ENCODE peak calls at places on chromosomes 12 and 14, in nine cellular contexts. One of them, this sample, is unnamed.

GRCh38 chr12:123761841-123762714 is at the start of gene DNAH10:
- DNase-seq in NCI-H1092: no peak
- DNase-seq in CD14-positive monocyte: no peak
- DNase-seq in foreskin fibroblast: peak
- DNase-seq in A549: no peak
- DNase-seq in tibial artery: no peak
- DNase-seq in AG04450: no peak
- DNase-seq in stimulated activated CD4-positive, alpha-beta T cell treated with anti-CD3 and anti-CD28 coated beads, Interleukin-12 subunit alpha, Interleukin-12 subunit beta, amount 100 ng/mL, for 48 hours: no peak
- DNase-seq in GM04504: no peak
- DNase-seq in this sample: no peak

GRCh38 chr14:33765251-33765650 is 185.6 kb downstream of the EGLN3 start:
- DNase-seq in NCI-H1092: no peak
- DNase-seq in CD14-positive monocyte: no peak
- DNase-seq in foreskin fibroblast: no peak
- DNase-seq in A549: no peak
- DNase-seq in tibial artery: no peak
- DNase-seq in AG04450: no peak
- DNase-seq in stimulated activated CD4-positive, alpha-beta T cell treated with anti-CD3 and anti-CD28 coated beads, Interleukin-12 subunit alpha, Interleukin-12 subunit beta, amount 100 ng/mL, for 48 hours: no peak
- DNase-seq in GM04504: no peak
- DNase-seq in this sample: no peak

GRCh38 chr12:50546441-50547318 is 41.9 kb downstream of the DIP2B start:
- DNase-seq in NCI-H1092: no peak
- DNase-seq in CD14-positive monocyte: no peak
- DNase-seq in foreskin fibroblast: peak
- DNase-seq in A549: no peak
- DNase-seq in tibial artery: no peak
- DNase-seq in AG04450: no peak
- DNase-seq in stimulated activated CD4-positive, alpha-beta T cell treated with anti-CD3 and anti-CD28 coated beads, Interleukin-12 subunit alpha, Interleukin-12 subunit beta, amount 100 ng/mL, for 48 hours: no peak
- DNase-seq in GM04504: no peak
- DNase-seq in this sample: no peak

GRCh38 chr12:52126050-52126604 is 46.6 kb downstream of the SMIM41 start:
- DNase-seq in NCI-H1092: no peak
- DNase-seq in CD14-positive monocyte: no peak
- DNase-seq in foreskin fibroblast: no peak
- DNase-seq in A549: no peak
- DNase-seq in tibial artery: no peak
- DNase-seq in AG04450: no peak
- DNase-seq in stimulated activated CD4-positive, alpha-beta T cell treated with anti-CD3 and anti-CD28 coated beads, Interleukin-12 subunit alpha, Interleukin-12 subunit beta, amount 100 ng/mL, for 48 hours: no peak
- DNase-seq in GM04504: no peak
- DNase-seq in this sample: no peak

GRCh38 chr14:72851660-72852059 is 42.2 kb downstream of the DPF3 start:
- DNase-seq in NCI-H1092: no peak
- DNase-seq in CD14-positive monocyte: no peak
- DNase-seq in foreskin fibroblast: no peak
- DNase-seq in A549: no peak
- DNase-seq in tibial artery: no peak
- DNase-seq in AG04450: no peak
- DNase-seq in stimulated activated CD4-positive, alpha-beta T cell treated with anti-CD3 and anti-CD28 coated beads, Interleukin-12 subunit alpha, Interleukin-12 subunit beta, amount 100 ng/mL, for 48 hours: no peak
- DNase-seq in GM04504: no peak
- DNase-seq in this sample: no peak

GRCh38 chr14:99755629-99756603 is 37.3 kb upstream of the EML1 start:
- DNase-seq in NCI-H1092: no peak
- DNase-seq in CD14-positive monocyte: no peak
- DNase-seq in foreskin fibroblast: peak
- DNase-seq in A549: peak
- DNase-seq in tibial artery: peak
- DNase-seq in AG04450: peak
- DNase-seq in stimulated activated CD4-positive, alpha-beta T cell treated with anti-CD3 and anti-CD28 coated beads, Interleukin-12 subunit alpha, Interleukin-12 subunit beta, amount 100 ng/mL, for 48 hours: no peak
- DNase-seq in GM04504: peak
- DNase-seq in this sample: peak

GRCh38 chr14:56310643-56311042 is 192.4 kb downstream of the PELI2 start:
- DNase-seq in NCI-H1092: no peak
- DNase-seq in CD14-positive monocyte: no peak
- DNase-seq in foreskin fibroblast: peak
- DNase-seq in A549: no peak
- DNase-seq in tibial artery: no peak
- DNase-seq in AG04450: no peak
- DNase-seq in stimulated activated CD4-positive, alpha-beta T cell treated with anti-CD3 and anti-CD28 coated beads, Interleukin-12 subunit alpha, Interleukin-12 subunit beta, amount 100 ng/mL, for 48 hours: no peak
- DNase-seq in GM04504: no peak
- DNase-seq in this sample: no peak

GRCh38 chr12:68835333-68835908 is 27.4 kb downstream of the MDM2 start:
- DNase-seq in NCI-H1092: no peak
- DNase-seq in CD14-positive monocyte: no peak
- DNase-seq in foreskin fibroblast: no peak
- DNase-seq in A549: no peak
- DNase-seq in tibial artery: no peak
- DNase-seq in AG04450: no peak
- DNase-seq in stimulated activated CD4-positive, alpha-beta T cell treated with anti-CD3 and anti-CD28 coated beads, Interleukin-12 subunit alpha, Interleukin-12 subunit beta, amount 100 ng/mL, for 48 hours: no peak
- DNase-seq in GM04504: no peak
- DNase-seq in this sample: no peak

GRCh38 chr12:128077211-128077916 is 189.6 kb upstream of the TMEM132C start:
- DNase-seq in NCI-H1092: no peak
- DNase-seq in CD14-positive monocyte: no peak
- DNase-seq in foreskin fibroblast: no peak
- DNase-seq in A549: no peak
- DNase-seq in tibial artery: no peak
- DNase-seq in AG04450: no peak
- DNase-seq in stimulated activated CD4-positive, alpha-beta T cell treated with anti-CD3 and anti-CD28 coated beads, Interleukin-12 subunit alpha, Interleukin-12 subunit beta, amount 100 ng/mL, for 48 hours: no peak
- DNase-seq in GM04504: no peak
- DNase-seq in this sample: no peak

GRCh38 chr12:47067176-47067575 is 12.2 kb upstream of the PCED1B start:
- DNase-seq in NCI-H1092: no peak
- DNase-seq in CD14-positive monocyte: no peak
- DNase-seq in foreskin fibroblast: no peak
- DNase-seq in A549: no peak
- DNase-seq in tibial artery: no peak
- DNase-seq in AG04450: no peak
- DNase-seq in stimulated activated CD4-positive, alpha-beta T cell treated with anti-CD3 and anti-CD28 coated beads, Interleukin-12 subunit alpha, Interleukin-12 subunit beta, amount 100 ng/mL, for 48 hours: no peak
- DNase-seq in GM04504: no peak
- DNase-seq in this sample: no peak

GRCh38 chr12:64311877-64312276 is 78.7 kb downstream of the C12orf56 start:
- DNase-seq in NCI-H1092: no peak
- DNase-seq in CD14-positive monocyte: no peak
- DNase-seq in foreskin fibroblast: no peak
- DNase-seq in A549: no peak
- DNase-seq in tibial artery: no peak
- DNase-seq in AG04450: no peak
- DNase-seq in stimulated activated CD4-positive, alpha-beta T cell treated with anti-CD3 and anti-CD28 coated beads, Interleukin-12 subunit alpha, Interleukin-12 subunit beta, amount 100 ng/mL, for 48 hours: no peak
- DNase-seq in GM04504: no peak
- DNase-seq in this sample: no peak

GRCh38 chr12:78002878-78003277 is 172.2 kb downstream of the NAV3 start:
- DNase-seq in NCI-H1092: no peak
- DNase-seq in CD14-positive monocyte: no peak
- DNase-seq in foreskin fibroblast: no peak
- DNase-seq in A549: no peak
- DNase-seq in tibial artery: no peak
- DNase-seq in AG04450: no peak
- DNase-seq in stimulated activated CD4-positive, alpha-beta T cell treated with anti-CD3 and anti-CD28 coated beads, Interleukin-12 subunit alpha, Interleukin-12 subunit beta, amount 100 ng/mL, for 48 hours: no peak
- DNase-seq in GM04504: no peak
- DNase-seq in this sample: no peak

GRCh38 chr14:64826845-64827244 is 52.9 kb downstream of the SPTB start:
- DNase-seq in NCI-H1092: no peak
- DNase-seq in CD14-positive monocyte: peak
- DNase-seq in foreskin fibroblast: no peak
- DNase-seq in A549: no peak
- DNase-seq in tibial artery: no peak
- DNase-seq in AG04450: no peak
- DNase-seq in stimulated activated CD4-positive, alpha-beta T cell treated with anti-CD3 and anti-CD28 coated beads, Interleukin-12 subunit alpha, Interleukin-12 subunit beta, amount 100 ng/mL, for 48 hours: no peak
- DNase-seq in GM04504: no peak
- DNase-seq in this sample: no peak

GRCh38 chr12:62123721-62124203 is 136.4 kb upstream of the USP15 start:
- DNase-seq in NCI-H1092: no peak
- DNase-seq in CD14-positive monocyte: no peak
- DNase-seq in foreskin fibroblast: peak
- DNase-seq in A549: peak
- DNase-seq in tibial artery: peak
- DNase-seq in AG04450: peak
- DNase-seq in stimulated activated CD4-positive, alpha-beta T cell treated with anti-CD3 and anti-CD28 coated beads, Interleukin-12 subunit alpha, Interleukin-12 subunit beta, amount 100 ng/mL, for 48 hours: peak
- DNase-seq in GM04504: peak
- DNase-seq in this sample: no peak

GRCh38 chr14:101196795-101197590 is 293.5 kb upstream of the RTL1 start:
- DNase-seq in NCI-H1092: no peak
- DNase-seq in CD14-positive monocyte: no peak
- DNase-seq in foreskin fibroblast: no peak
- DNase-seq in A549: no peak
- DNase-seq in tibial artery: peak
- DNase-seq in AG04450: no peak
- DNase-seq in stimulated activated CD4-positive, alpha-beta T cell treated with anti-CD3 and anti-CD28 coated beads, Interleukin-12 subunit alpha, Interleukin-12 subunit beta, amount 100 ng/mL, for 48 hours: no peak
- DNase-seq in GM04504: no peak
- DNase-seq in this sample: peak

GRCh38 chr12:68231707-68232106 is 6.1 kb upstream of the IL26 start:
- DNase-seq in NCI-H1092: no peak
- DNase-seq in CD14-positive monocyte: no peak
- DNase-seq in foreskin fibroblast: peak
- DNase-seq in A549: no peak
- DNase-seq in tibial artery: no peak
- DNase-seq in AG04450: no peak
- DNase-seq in stimulated activated CD4-positive, alpha-beta T cell treated with anti-CD3 and anti-CD28 coated beads, Interleukin-12 subunit alpha, Interleukin-12 subunit beta, amount 100 ng/mL, for 48 hours: no peak
- DNase-seq in GM04504: no peak
- DNase-seq in this sample: no peak

GRCh38 chr12:76329163-76329562 is 19.1 kb downstream of the BBS10 start:
- DNase-seq in NCI-H1092: no peak
- DNase-seq in CD14-positive monocyte: no peak
- DNase-seq in foreskin fibroblast: peak
- DNase-seq in A549: peak
- DNase-seq in tibial artery: no peak
- DNase-seq in AG04450: no peak
- DNase-seq in stimulated activated CD4-positive, alpha-beta T cell treated with anti-CD3 and anti-CD28 coated beads, Interleukin-12 subunit alpha, Interleukin-12 subunit beta, amount 100 ng/mL, for 48 hours: no peak
- DNase-seq in GM04504: peak
- DNase-seq in this sample: no peak

GRCh38 chr12:118606690-118607089 is 230.3 kb downstream of the SUDS3 start:
- DNase-seq in NCI-H1092: no peak
- DNase-seq in CD14-positive monocyte: no peak
- DNase-seq in foreskin fibroblast: no peak
- DNase-seq in A549: no peak
- DNase-seq in tibial artery: no peak
- DNase-seq in AG04450: no peak
- DNase-seq in stimulated activated CD4-positive, alpha-beta T cell treated with anti-CD3 and anti-CD28 coated beads, Interleukin-12 subunit alpha, Interleukin-12 subunit beta, amount 100 ng/mL, for 48 hours: no peak
- DNase-seq in GM04504: no peak
- DNase-seq in this sample: no peak

GRCh38 chr14:74324945-74325361 is 22.2 kb upstream of the ABCD4 start:
- DNase-seq in NCI-H1092: peak
- DNase-seq in CD14-positive monocyte: no peak
- DNase-seq in foreskin fibroblast: peak
- DNase-seq in A549: peak
- DNase-seq in tibial artery: no peak
- DNase-seq in AG04450: no peak
- DNase-seq in stimulated activated CD4-positive, alpha-beta T cell treated with anti-CD3 and anti-CD28 coated beads, Interleukin-12 subunit alpha, Interleukin-12 subunit beta, amount 100 ng/mL, for 48 hours: no peak
- DNase-seq in GM04504: no peak
- DNase-seq in this sample: no peak

GRCh38 chr12:71503579-71504470 is 64.2 kb downstream of the LGR5 start:
- DNase-seq in NCI-H1092: no peak
- DNase-seq in CD14-positive monocyte: no peak
- DNase-seq in foreskin fibroblast: no peak
- DNase-seq in A549: no peak
- DNase-seq in tibial artery: no peak
- DNase-seq in AG04450: no peak
- DNase-seq in stimulated activated CD4-positive, alpha-beta T cell treated with anti-CD3 and anti-CD28 coated beads, Interleukin-12 subunit alpha, Interleukin-12 subunit beta, amount 100 ng/mL, for 48 hours: no peak
- DNase-seq in GM04504: no peak
- DNase-seq in this sample: no peak

GRCh38 chr12:84411031-84411430 is 501.6 kb downstream of the SLC6A15 start:
- DNase-seq in NCI-H1092: no peak
- DNase-seq in CD14-positive monocyte: no peak
- DNase-seq in foreskin fibroblast: peak
- DNase-seq in A549: no peak
- DNase-seq in tibial artery: no peak
- DNase-seq in AG04450: no peak
- DNase-seq in stimulated activated CD4-positive, alpha-beta T cell treated with anti-CD3 and anti-CD28 coated beads, Interleukin-12 subunit alpha, Interleukin-12 subunit beta, amount 100 ng/mL, for 48 hours: no peak
- DNase-seq in GM04504: no peak
- DNase-seq in this sample: no peak

GRCh38 chr14:72528059-72528950 is 365.6 kb downstream of the DPF3 start:
- DNase-seq in NCI-H1092: no peak
- DNase-seq in CD14-positive monocyte: no peak
- DNase-seq in foreskin fibroblast: peak
- DNase-seq in A549: no peak
- DNase-seq in tibial artery: no peak
- DNase-seq in AG04450: no peak
- DNase-seq in stimulated activated CD4-positive, alpha-beta T cell treated with anti-CD3 and anti-CD28 coated beads, Interleukin-12 subunit alpha, Interleukin-12 subunit beta, amount 100 ng/mL, for 48 hours: no peak
- DNase-seq in GM04504: no peak
- DNase-seq in this sample: no peak

GRCh38 chr12:18629916-18630315 is 107.9 kb downstream of the PLCZ1 start:
- DNase-seq in NCI-H1092: no peak
- DNase-seq in CD14-positive monocyte: no peak
- DNase-seq in foreskin fibroblast: no peak
- DNase-seq in A549: no peak
- DNase-seq in tibial artery: no peak
- DNase-seq in AG04450: no peak
- DNase-seq in stimulated activated CD4-positive, alpha-beta T cell treated with anti-CD3 and anti-CD28 coated beads, Interleukin-12 subunit alpha, Interleukin-12 subunit beta, amount 100 ng/mL, for 48 hours: no peak
- DNase-seq in GM04504: no peak
- DNase-seq in this sample: no peak

GRCh38 chr12:24222968-24223367 is 273.5 kb upstream of the SOX5 start:
- DNase-seq in NCI-H1092: no peak
- DNase-seq in CD14-positive monocyte: no peak
- DNase-seq in foreskin fibroblast: peak
- DNase-seq in A549: no peak
- DNase-seq in tibial artery: no peak
- DNase-seq in AG04450: peak
- DNase-seq in stimulated activated CD4-positive, alpha-beta T cell treated with anti-CD3 and anti-CD28 coated beads, Interleukin-12 subunit alpha, Interleukin-12 subunit beta, amount 100 ng/mL, for 48 hours: no peak
- DNase-seq in GM04504: no peak
- DNase-seq in this sample: no peak

GRCh38 chr12:57605308-57606015 is 838 bp downstream of the DTX3 start:
- DNase-seq in NCI-H1092: no peak
- DNase-seq in CD14-positive monocyte: no peak
- DNase-seq in foreskin fibroblast: no peak
- DNase-seq in A549: no peak
- DNase-seq in tibial artery: no peak
- DNase-seq in AG04450: no peak
- DNase-seq in stimulated activated CD4-positive, alpha-beta T cell treated with anti-CD3 and anti-CD28 coated beads, Interleukin-12 subunit alpha, Interleukin-12 subunit beta, amount 100 ng/mL, for 48 hours: no peak
- DNase-seq in GM04504: no peak
- DNase-seq in this sample: no peak

GRCh38 chr14:23694085-23694975 is 58.2 kb downstream of the DHRS2 start:
- DNase-seq in NCI-H1092: no peak
- DNase-seq in CD14-positive monocyte: no peak
- DNase-seq in foreskin fibroblast: peak
- DNase-seq in A549: no peak
- DNase-seq in tibial artery: no peak
- DNase-seq in AG04450: no peak
- DNase-seq in stimulated activated CD4-positive, alpha-beta T cell treated with anti-CD3 and anti-CD28 coated beads, Interleukin-12 subunit alpha, Interleukin-12 subunit beta, amount 100 ng/mL, for 48 hours: no peak
- DNase-seq in GM04504: peak
- DNase-seq in this sample: no peak

GRCh38 chr14:46580941-46581671 is 70.5 kb downstream of the RPL10L start:
- DNase-seq in NCI-H1092: peak
- DNase-seq in CD14-positive monocyte: no peak
- DNase-seq in foreskin fibroblast: peak
- DNase-seq in A549: no peak
- DNase-seq in tibial artery: no peak
- DNase-seq in AG04450: no peak
- DNase-seq in stimulated activated CD4-positive, alpha-beta T cell treated with anti-CD3 and anti-CD28 coated beads, Interleukin-12 subunit alpha, Interleukin-12 subunit beta, amount 100 ng/mL, for 48 hours: no peak
- DNase-seq in GM04504: no peak
- DNase-seq in this sample: no peak